ENCODE peak calls at places on chromosomes 2 and 18, in seven cellular contexts. One of them, this sample, is unnamed. For H3K4me1 and H3K36me3, the result is how much of the 10 kb centered on the place peaks cover.

GRCh38 chr18:28132084-28132483 is 44.8 kb downstream of the CDH2 start:
- DNase-seq in body of pancreas: no peak
- DNase-seq in prostate gland: no peak
- DNase-seq in trophoblast cell: no peak
- DNase-seq in upper lobe of right lung: no peak
- DNase-seq in uterus: no peak
- DNase-seq in aorta: no peak
- DNase-seq in this sample: no peak

GRCh38 chr2:219739866-219740440 is 112.5 kb downstream of the SLC4A3 start:
- DNase-seq in uterus: no peak
- DNase-seq in body of pancreas: no peak
- DNase-seq in aorta: no peak
- DNase-seq in trophoblast cell: no peak
- DNase-seq in prostate gland: no peak
- DNase-seq in upper lobe of right lung: no peak
- DNase-seq in this sample: no peak

GRCh38 chr18:79248495-79249078 is 147.1 kb upstream of the NFATC1 start:
- DNase-seq in upper lobe of right lung: no peak
- DNase-seq in body of pancreas: no peak
- DNase-seq in aorta: no peak
- DNase-seq in uterus: no peak
- DNase-seq in prostate gland: no peak
- DNase-seq in trophoblast cell: no peak
- DNase-seq in this sample: no peak

GRCh38 chr18:58578835-58579560 is 49.9 kb downstream of the ALPK2 start:
- DNase-seq in upper lobe of right lung: no peak
- DNase-seq in uterus: no peak
- DNase-seq in prostate gland: no peak
- DNase-seq in aorta: no peak
- DNase-seq in body of pancreas: no peak
- DNase-seq in trophoblast cell: peak
- DNase-seq in this sample: no peak

GRCh38 chr18:56460590-56460989 is 177.8 kb downstream of the TXNL1 start:
- DNase-seq in trophoblast cell: no peak
- DNase-seq in upper lobe of right lung: no peak
- DNase-seq in aorta: no peak
- DNase-seq in body of pancreas: no peak
- DNase-seq in prostate gland: no peak
- DNase-seq in uterus: no peak
- DNase-seq in this sample: no peak

GRCh38 chr2:208025037-208025813 is at the start of gene PLEKHM3:
- DNase-seq in upper lobe of right lung: peak
- DNase-seq in body of pancreas: peak
- DNase-seq in trophoblast cell: peak
- DNase-seq in prostate gland: peak
- DNase-seq in aorta: peak
- DNase-seq in uterus: peak
- DNase-seq in this sample: peak

GRCh38 chr2:37232131-37232933 is 874 bp downstream of the NDUFAF7 start:
- DNase-seq in uterus: no peak
- DNase-seq in aorta: no peak
- DNase-seq in trophoblast cell: peak
- DNase-seq in prostate gland: no peak
- DNase-seq in body of pancreas: no peak
- DNase-seq in upper lobe of right lung: peak
- DNase-seq in this sample: no peak

GRCh38 chr2:239299218-239299939 is 101.4 kb downstream of the HDAC4 start:
- DNase-seq in aorta: peak
- DNase-seq in uterus: peak
- DNase-seq in trophoblast cell: no peak
- DNase-seq in upper lobe of right lung: peak
- DNase-seq in prostate gland: peak
- DNase-seq in body of pancreas: peak
- DNase-seq in this sample: no peak

GRCh38 chr18:10142496-10143160 is 228.8 kb downstream of the VAPA start:
- DNase-seq in uterus: no peak
- DNase-seq in body of pancreas: no peak
- DNase-seq in prostate gland: no peak
- DNase-seq in aorta: no peak
- DNase-seq in upper lobe of right lung: no peak
- DNase-seq in trophoblast cell: no peak
- DNase-seq in this sample: no peak

GRCh38 chr2:25314514-25315315 is 27.0 kb downstream of the DNMT3A start:
- DNase-seq in trophoblast cell: no peak
- DNase-seq in aorta: peak
- DNase-seq in upper lobe of right lung: peak
- DNase-seq in prostate gland: peak
- DNase-seq in uterus: peak
- DNase-seq in body of pancreas: peak
- DNase-seq in this sample: peak

GRCh38 chr2:128091691-128092050 is 671 bp downstream of the UGGT1 start:
- DNase-seq in upper lobe of right lung: no peak
- DNase-seq in body of pancreas: no peak
- DNase-seq in trophoblast cell: peak
- DNase-seq in prostate gland: no peak
- DNase-seq in uterus: no peak
- DNase-seq in aorta: no peak
- DNase-seq in this sample: no peak

GRCh38 chr2:43424262-43425207 is 171.3 kb downstream of the THADA start:
- DNase-seq in upper lobe of right lung: no peak
- DNase-seq in uterus: no peak
- DNase-seq in prostate gland: no peak
- DNase-seq in aorta: no peak
- DNase-seq in trophoblast cell: no peak
- DNase-seq in body of pancreas: no peak
- DNase-seq in this sample: no peak

GRCh38 chr2:128550801-128551416 is 232.2 kb upstream of the HS6ST1 start:
- DNase-seq in uterus: no peak
- DNase-seq in upper lobe of right lung: no peak
- DNase-seq in body of pancreas: no peak
- DNase-seq in prostate gland: no peak
- DNase-seq in aorta: no peak
- DNase-seq in trophoblast cell: no peak
- DNase-seq in this sample: no peak

GRCh38 chr2:109447251-109447661 is 166.5 kb downstream of the SEPTIN10 start:
- DNase-seq in trophoblast cell: peak
- DNase-seq in aorta: peak
- DNase-seq in uterus: peak
- DNase-seq in prostate gland: no peak
- DNase-seq in upper lobe of right lung: no peak
- DNase-seq in body of pancreas: no peak
- DNase-seq in this sample: no peak

GRCh38 chr2:138421971-138422335 is 79.6 kb upstream of the SPOPL start:
- DNase-seq in prostate gland: no peak
- DNase-seq in aorta: no peak
- DNase-seq in uterus: no peak
- DNase-seq in upper lobe of right lung: no peak
- DNase-seq in trophoblast cell: peak
- DNase-seq in body of pancreas: peak
- DNase-seq in this sample: no peak

GRCh38 chr2:175478369-175478768 is 296.9 kb upstream of the ATP5MC3 start:
- DNase-seq in aorta: no peak
- DNase-seq in body of pancreas: no peak
- DNase-seq in upper lobe of right lung: no peak
- DNase-seq in trophoblast cell: no peak
- DNase-seq in prostate gland: no peak
- DNase-seq in uterus: no peak
- DNase-seq in this sample: no peak

GRCh38 chr2:236309669-236310029 is 45.4 kb upstream of the ASB18 start:
- DNase-seq in upper lobe of right lung: no peak
- DNase-seq in trophoblast cell: no peak
- DNase-seq in prostate gland: no peak
- DNase-seq in uterus: no peak
- DNase-seq in aorta: no peak
- DNase-seq in body of pancreas: no peak
- DNase-seq in this sample: no peak

GRCh38 chr2:26605195-26605968 is 35.8 kb downstream of the CIB4 start:
- DNase-seq in uterus: no peak
- DNase-seq in body of pancreas: peak
- DNase-seq in aorta: no peak
- DNase-seq in trophoblast cell: peak
- DNase-seq in upper lobe of right lung: peak
- DNase-seq in prostate gland: peak
- DNase-seq in this sample: no peak

GRCh38 chr2:35356332-35356731 is 999.2 kb upstream of the CRIM1 start:
- DNase-seq in aorta: no peak
- DNase-seq in upper lobe of right lung: no peak
- DNase-seq in prostate gland: no peak
- DNase-seq in uterus: no peak
- DNase-seq in trophoblast cell: no peak
- DNase-seq in body of pancreas: no peak
- DNase-seq in this sample: no peak

GRCh38 chr2:23900927-23901322 is 26.0 kb downstream of the ATAD2B start:
- DNase-seq in trophoblast cell: no peak
- DNase-seq in body of pancreas: peak
- DNase-seq in prostate gland: no peak
- DNase-seq in upper lobe of right lung: no peak
- DNase-seq in aorta: no peak
- DNase-seq in uterus: no peak
- DNase-seq in this sample: no peak

GRCh38 chr2:234420406-234420805 is 76.5 kb downstream of the ARL4C start:
- DNase-seq in prostate gland: no peak
- DNase-seq in aorta: no peak
- DNase-seq in uterus: no peak
- DNase-seq in body of pancreas: no peak
- DNase-seq in trophoblast cell: no peak
- DNase-seq in upper lobe of right lung: no peak
- DNase-seq in this sample: no peak

GRCh38 chr2:165280356-165280755 is 41.1 kb downstream of the SCN2A start:
- DNase-seq in prostate gland: no peak
- DNase-seq in aorta: no peak
- DNase-seq in uterus: no peak
- DNase-seq in body of pancreas: no peak
- DNase-seq in upper lobe of right lung: no peak
- DNase-seq in trophoblast cell: no peak
- DNase-seq in this sample: no peak

GRCh38 chr2:177174456-177174855 is 38.1 kb upstream of the HNRNPA3 start:
- DNase-seq in upper lobe of right lung: no peak
- DNase-seq in uterus: no peak
- DNase-seq in body of pancreas: no peak
- DNase-seq in trophoblast cell: no peak
- DNase-seq in aorta: no peak
- DNase-seq in prostate gland: no peak
- DNase-seq in this sample: no peak

GRCh38 chr2:121804340-121804739 is 48.9 kb downstream of the TSN start:
- DNase-seq in trophoblast cell: no peak
- DNase-seq in uterus: no peak
- DNase-seq in prostate gland: no peak
- DNase-seq in body of pancreas: no peak
- DNase-seq in aorta: no peak
- DNase-seq in upper lobe of right lung: no peak
- DNase-seq in this sample: no peak

GRCh38 chr2:109120166-109120565 is 8.8 kb upstream of the SH3RF3 start:
- DNase-seq in body of pancreas: no peak
- DNase-seq in uterus: no peak
- DNase-seq in aorta: peak
- DNase-seq in trophoblast cell: no peak
- DNase-seq in prostate gland: no peak
- DNase-seq in upper lobe of right lung: no peak
- DNase-seq in this sample: no peak

GRCh38 chr18:78725426-78725825 is 254.2 kb upstream of the SALL3 start:
- DNase-seq in body of pancreas: no peak
- DNase-seq in prostate gland: no peak
- DNase-seq in aorta: peak
- DNase-seq in upper lobe of right lung: peak
- DNase-seq in trophoblast cell: no peak
- DNase-seq in uterus: no peak
- DNase-seq in this sample: no peak

GRCh38 chr2:23571527-23572295 is 186.7 kb downstream of the KLHL29 start:
- DNase-seq in uterus: no peak
- DNase-seq in upper lobe of right lung: no peak
- DNase-seq in aorta: no peak
- DNase-seq in body of pancreas: no peak
- DNase-seq in prostate gland: no peak
- DNase-seq in trophoblast cell: no peak
- DNase-seq in this sample: no peak

GRCh38 chr2:241110607-241111442 is 8.7 kb upstream of the MTERF4 start:
- DNase-seq in trophoblast cell: no peak
- DNase-seq in prostate gland: no peak
- DNase-seq in aorta: no peak
- DNase-seq in upper lobe of right lung: no peak
- DNase-seq in uterus: no peak
- DNase-seq in body of pancreas: no peak
- DNase-seq in this sample: no peak

GRCh38 chr18:59029663-59030421 is 109.8 kb upstream of the SEC11C start:
- DNase-seq in uterus: no peak
- DNase-seq in upper lobe of right lung: no peak
- DNase-seq in prostate gland: no peak
- DNase-seq in body of pancreas: no peak
- DNase-seq in trophoblast cell: no peak
- DNase-seq in aorta: no peak
- DNase-seq in this sample: no peak

GRCh38 chr2:99496021-99496420 is 6.2 kb upstream of the REV1 start:
- DNase-seq in upper lobe of right lung: no peak
- DNase-seq in aorta: no peak
- DNase-seq in prostate gland: no peak
- DNase-seq in trophoblast cell: no peak
- DNase-seq in uterus: no peak
- DNase-seq in body of pancreas: no peak
- DNase-seq in this sample: no peak

GRCh38 chr18:62781893-62782292 is 66.6 kb downstream of the PHLPP1 start:
- DNase-seq in upper lobe of right lung: no peak
- DNase-seq in body of pancreas: peak
- DNase-seq in uterus: peak
- DNase-seq in aorta: no peak
- DNase-seq in trophoblast cell: peak
- DNase-seq in prostate gland: peak
- DNase-seq in this sample: no peak
- H3K4me1 ChIP-seq in upper lobe of right lung: under half
- H3K4me1 ChIP-seq in body of pancreas: under half
- H3K4me1 ChIP-seq in uterus: under half
- H3K4me1 ChIP-seq in aorta: under half
- H3K4me1 ChIP-seq in trophoblast cell: under half
- H3K4me1 ChIP-seq in prostate gland: under half
- H3K4me1 ChIP-seq in this sample: under half

GRCh38 chr2:63893163-63893562 is 51.5 kb downstream of the UGP2 start:
- DNase-seq in prostate gland: no peak
- DNase-seq in trophoblast cell: no peak
- DNase-seq in body of pancreas: no peak
- DNase-seq in aorta: no peak
- DNase-seq in upper lobe of right lung: no peak
- DNase-seq in uterus: no peak
- DNase-seq in this sample: no peak
- H3K36me3 ChIP-seq in prostate gland: under half
- H3K36me3 ChIP-seq in trophoblast cell: under half
- H3K36me3 ChIP-seq in body of pancreas: under half
- H3K36me3 ChIP-seq in aorta: under half
- H3K36me3 ChIP-seq in upper lobe of right lung: half or more
- H3K36me3 ChIP-seq in uterus: under half
- H3K36me3 ChIP-seq in this sample: under half

GRCh38 chr2:6932833-6933232 is 15.6 kb downstream of the RNF144A start:
- DNase-seq in prostate gland: no peak
- DNase-seq in uterus: no peak
- DNase-seq in body of pancreas: no peak
- DNase-seq in trophoblast cell: no peak
- DNase-seq in aorta: no peak
- DNase-seq in upper lobe of right lung: no peak
- DNase-seq in this sample: no peak
- H3K4me1 ChIP-seq in prostate gland: under half
- H3K4me1 ChIP-seq in uterus: under half
- H3K4me1 ChIP-seq in body of pancreas: half or more
- H3K4me1 ChIP-seq in trophoblast cell: under half
- H3K4me1 ChIP-seq in aorta: under half
- H3K4me1 ChIP-seq in upper lobe of right lung: under half
- H3K4me1 ChIP-seq in this sample: under half

GRCh38 chr2:88580088-88580487 is 47.2 kb downstream of the EIF2AK3 start:
- DNase-seq in prostate gland: no peak
- DNase-seq in body of pancreas: no peak
- DNase-seq in aorta: no peak
- DNase-seq in upper lobe of right lung: no peak
- DNase-seq in uterus: no peak
- DNase-seq in trophoblast cell: no peak
- DNase-seq in this sample: no peak
- H3K36me3 ChIP-seq in prostate gland: under half
- H3K36me3 ChIP-seq in body of pancreas: under half
- H3K36me3 ChIP-seq in aorta: under half
- H3K36me3 ChIP-seq in upper lobe of right lung: half or more
- H3K36me3 ChIP-seq in uterus: under half
- H3K36me3 ChIP-seq in trophoblast cell: under half
- H3K36me3 ChIP-seq in this sample: under half